ENCODE peak calls at places on chromosomes 16 and 17, in five cellular contexts. G is K562, W is sigmoid colon, V is A549, X is stomach. R is an unnamed sample.

GRCh38 chr16:6335072-6335471 is 997.6 kb upstream of the RBFOX1 start:
- DNase-seq in G (peak; percentile 57), W (no peak), V (peak; percentile 43), X (no peak), R (no peak)

GRCh38 chr16:58661199-58661830 is 23.3 kb downstream of the SLC38A7 start:
- DNase-seq in G (peak; percentile 53), W (no peak), V (peak; percentile 87), X (peak; percentile 41), R (no peak)

GRCh38 chr17:57092171-57092570 is 7.1 kb downstream of the AKAP1 start:
- DNase-seq in G (no peak), W (peak; percentile 92), V (no peak), X (no peak), R (no peak)

GRCh38 chr16:30895592-30896202 is 717 bp upstream of the CTF1 start:
- DNase-seq in G (peak; percentile 55), W (no peak), V (peak; percentile 32), X (no peak), R (no peak)

GRCh38 chr16:54180421-54181359 is 105.9 kb downstream of the IRX3 start:
- DNase-seq in G (no peak), W (no peak), V (peak; percentile 33), X (no peak), R (no peak)

GRCh38 chr17:59846391-59847165 is 46.2 kb downstream of the TUBD1 start:
- DNase-seq in G (no peak), W (peak; percentile 95), V (peak; percentile 99), X (peak; percentile 45), R (peak; percentile 70)

GRCh38 chr16:19858006-19858653 is 26.5 kb downstream of the GPRC5B start:
- DNase-seq in G (no peak), W (no peak), V (no peak), X (no peak), R (no peak)

GRCh38 chr16:85245307-85246172 is 133.3 kb upstream of the CIBAR2 start:
- DNase-seq in G (peak; percentile 86), W (peak; percentile 83), V (peak; percentile 69), X (peak; percentile 44), R (peak; percentile 72)

GRCh38 chr16:2015117-2015946 is 4.3 kb upstream of the NPW start:
- DNase-seq in G (no peak), W (no peak), V (peak; percentile 98), X (peak; percentile 61), R (no peak)

GRCh38 chr17:68753985-68754769 is 153.0 kb upstream of the FAM20A start:
- DNase-seq in G (no peak), W (no peak), V (no peak), X (no peak), R (no peak)

GRCh38 chr17:42133461-42134041 is 10.9 kb downstream of the HSPB9 start:
- DNase-seq in G (no peak), W (no peak), V (no peak), X (no peak), R (no peak)

GRCh38 chr17:68394608-68395331 is 62.5 kb downstream of the WIPI1 start:
- DNase-seq in G (no peak), W (peak; percentile 61), V (no peak), X (no peak), R (no peak)

GRCh38 chr16:50276128-50276444 is 9.7 kb downstream of the ADCY7 start:
- DNase-seq in G (no peak), W (no peak), V (no peak), X (no peak), R (peak; percentile 29)

GRCh38 chr17:1647802-1648581 is 1.7 kb downstream of the RILP start:
- DNase-seq in G (peak; percentile 32), W (peak; percentile 85), V (peak; percentile 67), X (peak; percentile 44), R (peak; percentile 64)

GRCh38 chr17:3913531-3914318 is 2.5 kb downstream of the P2RX1 start:
- DNase-seq in G (peak; percentile 69), W (peak; percentile 88), V (peak; percentile 77), X (peak; percentile 85), R (peak; percentile 81)

GRCh38 chr17:58630883-58631522 is 60.8 kb downstream of the TEX14 start:
- DNase-seq in G (peak; percentile 30), W (peak; percentile 73), V (no peak), X (peak; percentile 49), R (peak; percentile 62)

GRCh38 chr16:68417711-68418301 is 30.5 kb downstream of the SMPD3 start:
- DNase-seq in G (no peak), W (no peak), V (no peak), X (peak; percentile 91), R (no peak)

GRCh38 chr16:57621521-57622268 is 6.7 kb upstream of the ADGRG1 start:
- DNase-seq in G (no peak), W (peak; percentile 61), V (no peak), X (no peak), R (no peak)

GRCh38 chr17:62822080-62822904 is 14.2 kb upstream of the MARCHF10 start:
- DNase-seq in G (no peak), W (no peak), V (no peak), X (peak; percentile 51), R (no peak)

GRCh38 chr17:76373481-76373825 is 11.0 kb upstream of the SPHK1 start:
- DNase-seq in G (no peak), W (no peak), V (no peak), X (no peak), R (no peak)

GRCh38 chr16:58464047-58464915 is 35.7 kb upstream of the NDRG4 start:
- DNase-seq in G (no peak), W (no peak), V (no peak), X (peak; percentile 29), R (no peak)

GRCh38 chr16:58506241-58507194 is 6.6 kb downstream of the NDRG4 start:
- DNase-seq in G (no peak), W (peak; percentile 54), V (no peak), X (peak; percentile 24), R (no peak)

GRCh38 chr17:47735139-47735464 is 2.1 kb downstream of the TBX21 start:
- DNase-seq in G (no peak), W (peak; percentile 18), V (no peak), X (no peak), R (no peak)

GRCh38 chr16:9138731-9139501 is 47.5 kb downstream of the HAPSTR1 start:
- DNase-seq in G (peak; percentile 75), W (peak; percentile 78), V (peak; percentile 69), X (peak; percentile 67), R (peak; percentile 65)

GRCh38 chr16:47887496-47887895 is 268.3 kb downstream of the ABCC12 start:
- DNase-seq in G (no peak), W (no peak), V (peak; percentile 27), X (no peak), R (no peak)

GRCh38 chr16:54286330-54287017 is at the start of gene IRX3:
- DNase-seq in G (no peak), W (no peak), V (peak; percentile 87), X (peak; percentile 88), R (peak; percentile 66)

GRCh38 chr16:25210758-25211157 is 6.0 kb upstream of the AQP8 start:
- DNase-seq in G (peak; percentile 52), W (no peak), V (no peak), X (no peak), R (no peak)

GRCh38 chr16:7746971-7747370 is 414.3 kb downstream of the RBFOX1 start:
- DNase-seq in G (no peak), W (no peak), V (no peak), X (no peak), R (no peak)

GRCh38 chr17:62804822-62805221 is 3.3 kb downstream of the MARCHF10 start:
- DNase-seq in G (no peak), W (no peak), V (peak; percentile 91), X (no peak), R (no peak)

GRCh38 chr16:87438611-87438985 is 46.5 kb downstream of the MAP1LC3B start:
- DNase-seq in G (no peak), W (no peak), V (no peak), X (no peak), R (no peak)

GRCh38 chr16:78705694-78706093 is 606.2 kb downstream of the WWOX start:
- DNase-seq in G (peak; percentile 35), W (no peak), V (peak; percentile 74), X (no peak), R (no peak)

GRCh38 chr17:51734462-51734861 is 424.1 kb downstream of the CA10 start:
- DNase-seq in G (no peak), W (no peak), V (no peak), X (no peak), R (peak; percentile 42)

GRCh38 chr16:50265716-50266336 is 525 bp upstream of the ADCY7 start:
- DNase-seq in G (no peak), W (peak; percentile 54), V (no peak), X (no peak), R (no peak)

GRCh38 chr16:57653936-57654335 is 14.2 kb upstream of the ADGRG3 start:
- DNase-seq in G (no peak), W (no peak), V (no peak), X (no peak), R (no peak)

DNA sequence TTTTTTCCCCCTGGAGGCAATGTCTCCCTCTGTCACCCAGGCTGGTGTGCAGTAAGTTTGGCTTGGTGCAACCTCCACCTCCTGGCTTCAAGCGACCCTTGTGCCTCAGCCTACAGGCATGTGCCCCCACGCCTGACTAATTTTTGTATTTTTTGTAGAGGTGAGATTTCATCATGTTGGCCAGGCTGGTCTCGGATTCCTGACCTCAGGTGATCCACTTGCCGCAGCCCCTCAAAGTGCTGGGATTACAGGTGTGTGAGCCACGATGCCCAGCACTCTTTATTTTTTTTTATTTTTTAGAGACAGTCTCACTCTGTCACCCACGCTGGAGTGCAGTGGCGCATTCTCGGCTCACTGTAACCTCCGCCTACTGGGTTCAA is 113.2 kb downstream of the ABCC6 start:
- DNase-seq in G (no peak), W (no peak), V (no peak), X (no peak), R (no peak)
- TF ChIP-seq EP300 in G (no peak), W (no peak), V (no peak), X (no peak), R (no peak)

GRCh38 chr17:61323015-61323379 is 76.6 kb upstream of the TBX2 start:
- DNase-seq in G (no peak), W (no peak), V (no peak), X (no peak), R (no peak)
- H3K27ac ChIP-seq in G (no peak overlapping the region), W (peak overlapping the region; percentile 4), V (peak overlapping the region; percentile 49), X (peak overlapping the region; percentile 21), R (no peak overlapping the region)

GRCh38 chr17:8152112-8152775 is at the start of gene PER1:
- DNase-seq in G (peak; percentile 87), W (peak; percentile 99), V (peak; percentile 96), X (peak; percentile 97), R (peak; percentile 99)
- TF ChIP-seq EP300 in G (no peak), W (peak; percentile 59), V (no peak), X (peak; percentile 63), R (peak; percentile 73)

GRCh38 chr17:5042152-5043022 is 7.2 kb upstream of the SLC52A1 start:
- DNase-seq in G (peak; percentile 54), W (no peak), V (no peak), X (no peak), R (no peak)
- H3K27ac ChIP-seq in G (no peak overlapping the region), W (no peak overlapping the region), V (no peak overlapping the region), X (no peak overlapping the region), R (no peak overlapping the region)

DNA sequence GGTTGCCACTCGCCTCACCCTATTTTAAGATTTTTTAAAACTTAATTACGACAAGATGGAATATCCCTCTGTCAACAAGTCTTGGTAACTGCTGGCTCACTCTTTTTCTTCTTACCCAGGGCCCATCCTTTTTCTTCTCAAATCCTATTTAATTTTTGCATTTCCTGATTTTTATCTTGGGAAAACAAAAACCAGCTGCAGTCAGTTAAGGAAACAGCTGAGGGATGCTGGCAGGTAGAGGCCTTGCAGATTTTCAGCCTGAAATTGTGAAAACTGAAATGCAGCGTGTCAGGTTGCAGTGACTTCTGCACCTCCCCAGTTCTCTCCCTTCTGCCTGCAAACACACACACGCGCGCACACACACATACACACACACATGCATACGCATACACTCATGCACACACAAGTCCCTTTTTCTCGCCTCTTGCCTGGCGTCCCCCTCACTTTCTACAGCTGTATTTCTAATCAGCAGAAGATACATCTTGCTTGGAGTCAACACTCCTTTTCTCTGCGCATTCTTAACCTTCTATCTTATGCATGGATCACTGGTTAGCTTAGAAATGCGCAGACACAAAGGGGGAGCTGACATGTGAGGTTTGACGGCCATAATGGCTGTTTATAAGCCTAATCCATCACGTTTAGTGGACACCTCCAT is 391.9 kb upstream of the SALL1 start:
- DNase-seq in G (no peak), W (no peak), V (no peak), X (no peak), R (no peak)
- TF ChIP-seq EP300 in G (no peak), W (no peak), V (no peak), X (no peak), R (no peak)